ENCODE peak calls at places on chromosomes 13 and 19, in six cellular contexts. E, Z, D, P, H and J are unnamed samples.

GRCh38 chr19:49583239-49583638 is 2.1 kb downstream of the PRRG2 start:
- DNase-seq in E (no peak), Z (no peak), D (no peak), P (no peak), H (no peak), J (no peak)

GRCh38 chr13:45119469-45119989 is 781 bp upstream of the GTF2F2 start:
- DNase-seq in E (no peak), Z (peak; percentile 34), D (peak; percentile 8), P (no peak), H (peak; percentile 18), J (no peak)

GRCh38 chr19:13693933-13694332 is 70.4 kb upstream of the MRI1 start:
- DNase-seq in E (no peak), Z (no peak), D (no peak), P (no peak), H (no peak), J (no peak)

GRCh38 chr13:51420681-51421476 is 32.0 kb downstream of the INTS6 start:
- DNase-seq in E (no peak), Z (no peak), D (no peak), P (no peak), H (no peak), J (no peak)

GRCh38 chr19:50266896-50267295 is 62.3 kb downstream of the KCNC3 start:
- DNase-seq in E (peak; percentile 36), Z (no peak), D (no peak), P (no peak), H (peak; percentile 46), J (peak; percentile 30)

GRCh38 chr13:97189943-97190342 is 32.2 kb upstream of the MBNL2 start:
- DNase-seq in E (no peak), Z (no peak), D (no peak), P (no peak), H (no peak), J (no peak)

GRCh38 chr19:35204799-35205732 is 23.5 kb downstream of the FAM187B start:
- DNase-seq in E (no peak), Z (no peak), D (peak; percentile 28), P (no peak), H (peak; percentile 58), J (no peak)

GRCh38 chr19:33641261-33641660 is 19.5 kb downstream of the CHST8 start:
- DNase-seq in E (no peak), Z (no peak), D (no peak), P (no peak), H (no peak), J (no peak)

GRCh38 chr13:77696006-77696862 is 1.3 kb upstream of the SLAIN1 start:
- DNase-seq in E (no peak), Z (no peak), D (no peak), P (no peak), H (no peak), J (no peak)

GRCh38 chr13:99313473-99313872 is 6.3 kb upstream of the GPR183 start:
- DNase-seq in E (no peak), Z (no peak), D (no peak), P (no peak), H (no peak), J (no peak)

GRCh38 chr13:78958019-78958418 is 299.1 kb upstream of the OBI1 start:
- DNase-seq in E (no peak), Z (no peak), D (no peak), P (no peak), H (no peak), J (no peak)

GRCh38 chr13:32840840-32841713 is 175.1 kb upstream of the KL start:
- DNase-seq in E (no peak), Z (no peak), D (no peak), P (no peak), H (no peak), J (peak; percentile 30)

GRCh38 chr19:4847190-4847973 is 15.9 kb upstream of the TICAM1 start:
- DNase-seq in E (no peak), Z (no peak), D (no peak), P (no peak), H (no peak), J (no peak)

GRCh38 chr19:6532244-6532999 is 1.6 kb downstream of the TNFSF9 start:
- DNase-seq in E (no peak), Z (no peak), D (no peak), P (no peak), H (no peak), J (no peak)

GRCh38 chr19:907183-907853 is 5.7 kb downstream of the R3HDM4 start:
- DNase-seq in E (no peak), Z (no peak), D (no peak), P (no peak), H (no peak), J (no peak)

GRCh38 chr13:79782541-79783216 is 301.7 kb downstream of the NDFIP2 start:
- DNase-seq in E (no peak), Z (peak; percentile 49), D (no peak), P (peak; percentile 14), H (no peak), J (peak; percentile 46)

GRCh38 chr19:56838930-56839664 is 1.4 kb downstream of the PEG3 start:
- DNase-seq in E (no peak), Z (peak; percentile 91), D (peak; percentile 88), P (peak; percentile 97), H (peak; percentile 84), J (peak; percentile 69)

GRCh38 chr19:55118401-55118991 is 1.1 kb upstream of the PPP1R12C start:
- DNase-seq in E (no peak), Z (peak; percentile 64), D (peak; percentile 41), P (no peak), H (peak; percentile 35), J (no peak)

GRCh38 chr19:40623403-40624239 is 22.5 kb downstream of the LTBP4 start:
- DNase-seq in E (peak; percentile 90), Z (no peak), D (no peak), P (peak; percentile 43), H (peak; percentile 85), J (no peak)

GRCh38 chr19:43290568-43291359 is 21.4 kb upstream of the PSG9 start:
- DNase-seq in E (no peak), Z (no peak), D (no peak), P (no peak), H (no peak), J (no peak)

DNA sequence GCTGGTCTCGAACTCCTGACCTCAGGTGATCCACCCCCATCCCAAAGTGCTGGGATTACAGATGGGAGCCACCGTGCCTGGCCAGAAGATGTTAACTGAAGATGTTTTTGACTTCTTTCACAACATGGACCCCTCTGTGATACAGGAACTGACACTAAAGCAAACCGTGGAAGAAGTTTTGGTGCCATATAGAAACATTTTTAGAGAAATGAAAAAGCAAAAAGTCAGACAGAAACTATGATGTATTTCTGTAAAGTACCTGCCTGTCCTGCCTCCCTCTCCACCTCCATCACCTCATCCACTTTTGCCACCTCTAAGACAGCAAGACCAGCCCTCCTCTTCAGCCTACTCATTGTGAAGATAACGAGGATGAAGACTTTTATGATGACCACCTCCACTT is 11.3 kb downstream of the FBXO27 start:
- DNase-seq in E (no peak), Z (no peak), D (no peak), P (no peak), H (no peak), J (no peak)
- TF ChIP-seq EP300 in E (no peak), Z (no peak), D (no peak), P (no peak), H (no peak), J (no peak)

GRCh38 chr13:65387743-65388347 is 1842.3 kb downstream of the PCDH9 start:
- DNase-seq in E (no peak), Z (no peak), D (no peak), P (no peak), H (no peak), J (no peak)
- TF ChIP-seq EP300 in E (no peak), Z (no peak), D (no peak), P (no peak), H (no peak), J (no peak)

GRCh38 chr13:106041445-106041844 is 494.0 kb downstream of the EFNB2 start:
- DNase-seq in E (no peak), Z (no peak), D (no peak), P (no peak), H (no peak), J (no peak)
- TF ChIP-seq EP300 in E (no peak), Z (no peak), D (no peak), P (no peak), H (no peak), J (no peak)

DNA sequence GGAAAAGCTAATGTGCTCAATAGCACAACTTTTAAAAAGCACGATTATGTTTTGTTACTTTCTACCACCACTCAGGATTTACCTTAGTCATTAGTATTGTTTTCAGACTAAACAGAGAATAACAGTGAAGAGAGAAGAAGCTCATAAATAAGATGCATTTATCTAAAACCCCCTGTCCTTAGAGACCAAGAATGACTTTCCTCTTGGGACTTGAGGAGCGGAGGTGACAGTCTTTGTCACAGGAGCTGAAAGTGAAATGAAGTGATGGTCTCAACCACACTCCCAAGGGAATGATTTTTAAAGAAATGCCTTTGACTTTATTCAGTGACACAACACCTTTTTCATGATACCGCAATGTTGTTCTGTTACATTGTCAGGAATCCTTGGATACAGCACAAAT is 190.6 kb upstream of the NBEA start:
- DNase-seq in E (no peak), Z (no peak), D (no peak), P (no peak), H (no peak), J (no peak)
- TF ChIP-seq EP300 in E (no peak), Z (no peak), D (no peak), P (no peak), H (no peak), J (no peak)

GRCh38 chr13:104389722-104390121 is 1323.5 kb upstream of the SLC10A2 start:
- DNase-seq in E (no peak), Z (no peak), D (no peak), P (peak; percentile 5), H (no peak), J (no peak)
- TF ChIP-seq EP300 in E (no peak), Z (no peak), D (no peak), P (no peak), H (no peak), J (no peak)